ENCODE peak calls at places on chromosomes 6 and 20, in five cellular contexts. O is heart left ventricle; Z is colonic mucosa; R is CD4-positive, CD25-positive, alpha-beta regulatory T cell; U is neural progenitor cell. I is an unnamed sample.

GRCh38 chr6:156828280-156828703 is 51.1 kb downstream of the ARID1B start:
- DNase-seq in Z (no peak), O (no peak), R (no peak), U (no peak), I (peak)

GRCh38 chr6:149600508-149600907 is 34.3 kb downstream of the GINM1 start:
- DNase-seq in R (no peak), O (no peak), Z (no peak), U (no peak), I (no peak)

GRCh38 chr20:3890999-3891929 is 2.1 kb downstream of the PANK2 start:
- DNase-seq in R (no peak), Z (no peak), U (no peak), O (no peak), I (no peak)

GRCh38 chr6:5435449-5435848 is 174.1 kb downstream of the FARS2 start:
- DNase-seq in Z (no peak), U (no peak), R (no peak), O (no peak), I (no peak)

GRCh38 chr6:11681770-11682169 is 96.8 kb downstream of the ADTRP start:
- DNase-seq in U (no peak), R (no peak), O (no peak), Z (no peak), I (no peak)

GRCh38 chr20:9025643-9026042 is 43.2 kb upstream of the PLCB4 start:
- DNase-seq in O (no peak), U (no peak), R (no peak), Z (no peak), I (no peak)

GRCh38 chr6:3456794-3457709 is at the start of gene SLC22A23:
- DNase-seq in R (peak), O (peak), Z (peak), U (peak), I (no peak)

GRCh38 chr6:85382541-85382940 is 67.3 kb upstream of the NT5E start:
- DNase-seq in R (no peak), U (no peak), Z (no peak), O (no peak), I (no peak)

GRCh38 chr6:7727951-7728854 is 2.3 kb downstream of the BMP6 start:
- DNase-seq in O (no peak), U (peak), Z (peak), R (no peak), I (no peak)

GRCh38 chr20:52150440-52151258 is 40.9 kb downstream of the ZFP64 start:
- DNase-seq in R (peak), O (no peak), Z (peak), U (peak), I (no peak)

GRCh38 chr6:5786321-5787053 is 220.2 kb downstream of the NRN1 start:
- DNase-seq in O (no peak), U (no peak), R (no peak), Z (no peak), I (peak)

GRCh38 chr20:57389695-57390603 is 1.2 kb upstream of the RBM38 start:
- DNase-seq in Z (no peak), O (no peak), R (no peak), U (peak), I (no peak)

GRCh38 chr6:30510419-30510818 is 21.1 kb downstream of the HLA-E start:
- DNase-seq in U (no peak), O (no peak), R (no peak), Z (peak), I (no peak)

GRCh38 chr20:36474563-36474962 is 66.8 kb upstream of the MYL9 start:
- DNase-seq in U (no peak), O (no peak), Z (no peak), R (no peak), I (no peak)

GRCh38 chr20:9411833-9412232 is 102.6 kb upstream of the LAMP5 start:
- DNase-seq in Z (no peak), U (no peak), O (no peak), R (no peak), I (no peak)

GRCh38 chr6:137638926-137639706 is 144.9 kb upstream of the OLIG3 start:
- DNase-seq in O (no peak), Z (no peak), U (no peak), R (no peak), I (no peak)

DNA sequence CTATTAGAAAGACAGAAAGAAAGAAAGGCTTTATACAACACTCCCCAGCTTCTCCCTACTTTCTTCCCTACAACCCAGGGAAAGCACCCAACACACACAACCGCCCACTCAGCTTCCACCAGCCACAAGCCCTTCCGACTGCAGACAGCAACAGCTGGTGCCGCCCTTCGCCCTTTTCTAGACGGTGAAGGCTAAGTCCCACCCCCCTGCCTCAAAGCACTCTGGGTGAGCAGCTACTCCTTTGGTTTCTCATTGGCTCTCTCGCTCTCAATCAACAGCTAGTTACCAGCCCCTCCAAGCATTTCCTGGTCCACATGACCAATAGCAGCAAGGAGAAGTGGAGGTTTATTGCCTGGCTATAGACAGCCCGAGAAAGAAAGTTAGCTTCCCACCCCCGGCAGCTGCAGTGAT is 230.1 kb upstream of the MOCS1 start:
- DNase-seq in O (no peak), Z (no peak), U (no peak), R (no peak), I (no peak)
- H3K27ac ChIP-seq in O (no peak), Z (no peak), U (no peak), R (no peak), I (no peak)

GRCh38 chr6:100417037-100417436 is 47.7 kb downstream of the SIM1 start:
- DNase-seq in Z (no peak), R (no peak), U (no peak), O (no peak), I (no peak)
- H3K27ac ChIP-seq in Z (no peak), R (no peak), U (no peak), O (no peak), I (no peak)

GRCh38 chr6:36560822-36561221 is 13.5 kb upstream of the STK38 start:
- DNase-seq in O (no peak), Z (no peak), U (no peak), R (no peak), I (no peak)
- H3K27ac ChIP-seq in O (no peak), Z (no peak), U (no peak), R (no peak), I (no peak)

GRCh38 chr6:112038756-112039430 is 15.0 kb upstream of the CCN6 start:
- DNase-seq in Z (no peak), U (no peak), O (no peak), R (no peak), I (no peak)

GRCh38 chr6:112039431-112039770 is 14.5 kb upstream of the CCN6 start:
- DNase-seq in U (no peak), Z (no peak), R (no peak), O (no peak), I (no peak)

GRCh38 chr6:112037783-112038216 is 16.1 kb upstream of the CCN6 start:
- DNase-seq in Z (peak), R (no peak), O (peak), U (no peak), I (no peak)

GRCh38 chr6:112036088-112036637 is 17.7 kb upstream of the CCN6 start:
- DNase-seq in R (no peak), Z (no peak), O (no peak), U (no peak), I (no peak)

DNA sequence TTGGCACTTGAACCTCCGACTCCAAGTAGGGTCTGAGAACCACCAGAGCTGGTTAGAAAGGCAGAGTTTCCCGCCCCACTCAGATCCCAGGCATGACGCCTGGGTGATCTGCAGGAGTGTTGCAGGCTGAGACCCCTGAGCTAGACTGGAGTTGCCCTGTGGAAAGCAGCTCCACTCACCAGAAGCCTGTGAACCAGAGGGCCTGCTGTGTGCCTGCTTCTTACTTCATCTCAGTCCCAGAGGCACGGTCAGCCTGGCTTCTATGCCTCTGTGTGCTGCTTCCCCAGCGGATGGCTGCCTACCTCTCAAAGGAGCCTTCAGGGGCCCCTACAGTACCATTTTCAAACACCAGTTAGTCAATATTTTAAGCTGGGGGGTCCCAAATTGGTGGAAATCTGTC is 15.6 kb upstream of the CCN6 start:
- DNase-seq in U (no peak), O (no peak), Z (no peak), R (no peak), I (no peak)
- H3K27ac ChIP-seq in U (no peak), O (no peak), Z (no peak), R (no peak), I (no peak)

DNA sequence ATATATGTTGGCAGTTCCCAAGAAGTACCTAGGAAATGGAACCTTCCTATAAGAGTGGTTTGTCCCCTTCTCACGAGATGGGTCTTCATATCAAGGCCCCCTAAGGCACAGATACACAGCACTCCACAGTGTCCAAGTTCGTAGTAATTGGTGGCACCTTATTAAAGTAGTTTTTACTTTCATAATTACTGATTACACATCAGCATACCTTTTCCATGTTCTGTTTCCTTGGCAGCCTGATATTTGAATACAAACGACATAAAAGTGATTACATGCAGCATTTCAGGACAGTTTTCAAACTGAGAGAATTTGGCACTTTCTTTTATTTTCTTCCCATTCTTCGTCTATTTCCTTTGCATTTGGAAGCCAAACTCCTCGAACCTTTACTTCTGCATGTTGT is 139.6 kb downstream of the MTHFD1L start:
- DNase-seq in R (no peak), O (no peak), U (no peak), Z (no peak), I (no peak)
- H3K27ac ChIP-seq in R (no peak), O (no peak), U (no peak), Z (no peak), I (peak)

GRCh38 chr6:161476711-161477110 is 202.8 kb upstream of the AGPAT4 start:
- DNase-seq in R (no peak), Z (no peak), O (peak), U (no peak), I (no peak)

GRCh38 chr6:161480416-161481165 is 206.7 kb upstream of the AGPAT4 start:
- DNase-seq in U (no peak), Z (no peak), R (no peak), O (no peak), I (no peak)

GRCh38 chr6:161481786-161482516 is 208.1 kb upstream of the AGPAT4 start:
- DNase-seq in Z (no peak), R (no peak), O (no peak), U (no peak), I (no peak)

GRCh38 chr6:161482517-161482903 is 208.6 kb upstream of the AGPAT4 start:
- DNase-seq in Z (no peak), O (no peak), R (no peak), U (peak), I (no peak)

DNA sequence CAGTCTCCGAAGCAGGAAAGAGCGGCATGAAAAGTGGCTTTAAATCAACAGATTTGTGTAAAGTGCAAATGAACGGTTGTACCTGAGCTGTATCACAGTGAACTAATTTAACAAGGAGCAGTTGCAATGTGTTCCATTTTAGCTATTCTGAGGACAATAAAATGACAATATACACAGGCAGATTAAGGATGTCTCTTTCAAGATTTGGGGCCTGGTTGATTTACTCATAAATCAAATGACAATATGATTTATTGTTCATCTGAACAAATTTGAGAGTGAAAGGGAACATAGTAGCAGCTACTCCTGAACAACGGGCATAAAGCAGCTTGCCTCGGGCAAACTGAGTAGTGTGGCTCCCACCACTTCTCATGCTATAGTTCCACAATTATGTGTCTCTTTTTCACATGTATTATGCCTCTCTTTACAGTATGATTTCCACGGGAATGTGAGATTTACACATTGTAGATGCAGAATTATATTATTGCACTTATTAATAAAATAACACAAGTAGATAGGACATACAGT is 204.1 kb upstream of the AGPAT4 start:
- DNase-seq in R (no peak), U (no peak), O (no peak), Z (no peak), I (no peak)
- H3K27ac ChIP-seq in R (no peak), U (no peak), O (no peak), Z (no peak), I (no peak)

DNA sequence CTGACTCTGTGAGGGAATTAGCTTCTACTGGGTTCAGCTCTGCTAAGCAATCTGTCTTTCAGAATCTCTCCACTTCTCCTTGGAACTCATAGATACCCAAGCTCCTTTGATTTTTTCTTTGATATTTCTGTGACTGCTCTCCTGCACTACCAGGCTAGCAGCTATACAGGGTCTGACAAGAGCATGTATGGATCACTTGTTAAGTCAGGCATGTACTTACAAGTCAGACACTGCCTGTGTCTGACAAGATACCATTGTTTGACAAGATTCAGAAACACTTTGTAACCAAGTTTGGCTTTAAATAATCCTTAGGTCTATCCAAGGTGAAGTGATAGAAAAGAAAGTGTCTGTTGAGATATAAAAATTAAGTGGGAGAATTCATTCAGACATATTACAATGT is 79.5 kb downstream of the SESN1 start:
- DNase-seq in U (no peak), R (no peak), Z (no peak), O (no peak), I (peak)
- H3K27ac ChIP-seq in U (no peak), R (peak), Z (no peak), O (no peak), I (peak)

GRCh38 chr20:25238319-25239037 is 9.4 kb upstream of the PYGB start:
- DNase-seq in Z (no peak), O (no peak), U (no peak), R (no peak), I (no peak)
- H3K27ac ChIP-seq in Z (peak), O (no peak), U (no peak), R (no peak), I (peak)

GRCh38 chr20:41009960-41010359 is 18.7 kb upstream of the TOP1 start:
- DNase-seq in O (no peak), R (no peak), U (no peak), Z (no peak), I (no peak)

GRCh38 chr20:41006126-41006935 is 22.3 kb upstream of the TOP1 start:
- DNase-seq in R (no peak), O (no peak), Z (no peak), U (no peak), I (no peak)

GRCh38 chr20:41005361-41005729 is 23.3 kb upstream of the TOP1 start:
- DNase-seq in O (peak), R (no peak), U (no peak), Z (peak), I (peak)

GRCh38 chr20:41004561-41005360 is 23.9 kb upstream of the TOP1 start:
- DNase-seq in U (no peak), O (no peak), R (no peak), Z (no peak), I (peak)

DNA sequence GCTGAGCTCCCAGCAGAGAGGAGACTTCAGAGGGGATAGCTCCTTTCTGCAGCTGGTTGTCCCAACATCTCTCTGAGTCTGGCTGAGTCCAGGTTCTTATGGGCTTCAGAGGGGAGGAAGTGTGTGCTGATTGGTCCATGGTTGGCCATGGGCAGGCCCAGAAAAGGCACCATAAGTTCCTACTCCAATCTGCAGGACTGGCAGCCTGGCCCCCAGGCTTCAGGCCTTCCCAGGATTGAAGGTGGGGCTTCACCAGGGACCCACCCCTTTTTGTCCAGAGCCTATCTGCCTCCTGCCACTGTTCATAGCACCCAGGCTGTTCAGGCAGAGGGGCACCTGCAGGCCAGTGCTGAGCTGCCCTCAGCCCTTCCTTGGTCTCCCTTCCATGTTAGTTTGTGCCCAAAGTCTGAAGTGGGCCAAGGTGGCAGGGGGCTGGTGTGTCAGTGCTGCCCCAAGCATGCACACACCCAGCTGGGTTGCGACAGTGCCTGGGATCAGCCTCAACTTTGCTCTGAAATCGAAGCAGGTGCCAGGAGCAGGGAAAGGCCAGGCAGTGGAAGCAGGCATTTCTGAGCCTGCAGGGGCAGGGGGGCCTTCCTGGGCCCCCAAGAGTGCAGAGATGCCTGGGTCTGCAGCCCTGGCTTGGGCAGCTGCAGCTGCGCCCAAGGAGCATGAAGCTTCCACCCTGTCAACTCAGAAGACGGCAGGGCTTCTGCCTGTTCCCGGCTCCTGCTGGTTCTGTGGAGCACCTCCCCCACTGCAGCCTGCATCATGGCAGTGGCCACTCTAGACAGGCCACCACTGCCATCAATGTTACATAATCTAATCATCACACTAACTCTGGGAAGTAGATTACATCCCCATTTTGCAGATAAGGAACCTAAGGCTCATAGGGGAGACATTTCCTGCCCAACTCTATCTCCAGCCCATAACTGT is 21.4 kb upstream of the TOP1 start:
- DNase-seq in Z (no peak), O (no peak), U (no peak), R (no peak), I (no peak)
- H3K27ac ChIP-seq in Z (no peak), O (no peak), U (no peak), R (no peak), I (no peak)

DNA sequence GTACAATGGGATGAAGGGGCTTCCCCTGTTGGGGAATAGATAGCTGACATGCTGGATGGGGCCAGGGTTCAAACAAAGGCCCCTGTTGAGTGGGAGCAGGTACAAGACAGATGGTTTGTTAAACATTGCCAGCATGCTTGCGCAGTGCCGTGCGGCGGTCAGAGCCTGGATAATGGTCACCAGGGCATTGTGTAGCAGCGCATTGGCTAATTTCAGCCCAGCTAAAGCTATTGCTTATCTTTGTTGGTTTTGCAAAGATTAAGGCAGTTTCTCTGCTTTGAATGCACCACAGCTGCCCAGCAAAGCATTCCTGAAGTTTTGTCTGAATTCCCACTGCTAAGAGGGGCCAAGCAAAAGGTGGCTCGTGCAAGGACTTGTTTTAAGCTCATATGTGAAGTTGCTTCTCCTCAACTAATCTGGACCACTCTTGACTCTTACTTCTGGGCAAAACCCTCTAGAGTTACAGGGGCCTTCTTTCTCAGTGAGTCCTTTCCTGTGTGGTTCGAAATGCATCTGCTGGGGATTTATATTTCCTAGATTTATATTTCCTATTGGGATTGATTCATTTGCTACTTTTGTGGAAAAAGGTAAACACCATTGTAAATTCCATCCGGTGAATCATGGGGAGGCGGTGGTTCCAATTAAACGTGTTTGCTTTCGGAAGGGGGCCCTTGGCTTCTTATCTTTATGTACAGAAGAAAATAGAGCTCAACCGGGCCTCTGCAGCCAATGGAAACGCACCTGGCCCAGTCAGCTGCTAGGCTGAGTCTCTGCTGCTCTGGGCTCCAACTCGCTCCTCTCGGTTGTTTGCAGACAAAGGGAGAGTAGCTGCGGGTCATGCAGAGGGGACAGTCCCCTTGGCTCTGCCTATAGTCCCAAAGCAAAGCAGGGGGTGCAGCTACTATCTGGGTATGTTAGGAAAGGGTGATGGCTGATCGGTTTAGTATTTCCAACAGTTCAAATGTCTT is 72.1 kb downstream of the FOXA2 start:
- DNase-seq in Z (peak), U (peak), R (no peak), O (no peak), I (peak)
- H3K27ac ChIP-seq in Z (peak), U (peak), R (no peak), O (no peak), I (no peak)